ENCODE peak calls at places on chromosomes 5 and 9, in four cellular contexts. T is activated naive CD4-positive, alpha-beta T cell treated with anti-CD3 and anti-CD28 coated beads, Interleukin-2, amount 50 U/mL, for 72 hours; E is activated naive CD8-positive, alpha-beta T cell treated with anti-CD3 and anti-CD28 coated beads, Interleukin-2, amount 10 ng/mL, durations not matched to agents 7 days and 5 days; N is effector memory CD8-positive, alpha-beta T cell. R is an unnamed sample.

GRCh38 chr5:179227578-179228311 is 117.5 kb downstream of the ADAMTS2 start:
- ATAC-seq in T (no peak), E (no peak), N (no peak), R (peak; percentile 28)

GRCh38 chr5:14268236-14268701 is 125.1 kb downstream of the TRIO start:
- ATAC-seq in T (peak; percentile 53), E (no peak), N (no peak), R (no peak)

GRCh38 chr9:121744687-121745395 is 93.4 kb downstream of the DAB2IP start:
- ATAC-seq in T (no peak), E (peak; percentile 27), N (peak; percentile 21), R (no peak)

GRCh38 chr9:38017149-38017884 is 51.7 kb downstream of the SHB start:
- ATAC-seq in T (no peak), E (no peak), N (no peak), R (no peak)

GRCh38 chr5:3741372-3741770 is 145.7 kb downstream of the IRX1 start:
- ATAC-seq in T (no peak), E (no peak), N (no peak), R (no peak)

GRCh38 chr9:16131269-16131668 is 578.4 kb downstream of the CCDC171 start:
- ATAC-seq in T (no peak), E (no peak), N (no peak), R (no peak)

GRCh38 chr9:101915479-101915878 is 177.0 kb upstream of the GRIN3A start:
- ATAC-seq in T (no peak), E (no peak), N (no peak), R (no peak)

GRCh38 chr9:70566743-70567142 is 152.3 kb upstream of the KLF9 start:
- ATAC-seq in T (no peak), E (no peak), N (no peak), R (no peak)

GRCh38 chr5:93890657-93891056 is 149.3 kb upstream of the POU5F2 start:
- ATAC-seq in T (no peak), E (no peak), N (no peak), R (no peak)

GRCh38 chr5:37662789-37663475 is 176.9 kb downstream of the GDNF start:
- ATAC-seq in T (no peak), E (no peak), N (no peak), R (no peak)

GRCh38 chr9:98240475-98240874 is 15.0 kb downstream of the TBC1D2 start:
- ATAC-seq in T (no peak), E (no peak), N (no peak), R (no peak)

GRCh38 chr5:158599132-158599531 is 500.6 kb downstream of the EBF1 start:
- ATAC-seq in T (no peak), E (no peak), N (no peak), R (no peak)

GRCh38 chr9:20199111-20199510 is 410.3 kb upstream of the SLC24A2 start:
- ATAC-seq in T (no peak), E (no peak), N (no peak), R (no peak)

GRCh38 chr5:9405196-9405754 is 140.6 kb downstream of the SEMA5A start:
- ATAC-seq in T (no peak), E (no peak), N (no peak), R (no peak)

GRCh38 chr5:128736567-128736966 is 198.5 kb upstream of the FBN2 start:
- ATAC-seq in T (no peak), E (no peak), N (no peak), R (no peak)

R was measured in stimulated activated memory B cell treated with anti-CD40 and anti-IgM and Interleukin-4, amounts not matched to agents 10 μg/mL and 1 μg/mL and 100 μg/mL, for 72 hours.